ENCODE peak calls at places on chromosomes 11 and 22, in four cellular contexts. Q is NAMALWA, D is AG04450, R is fibroblast of pulmonary artery. O is an unnamed sample.

GRCh38 chr11:69868003-69868865 is 49.0 kb upstream of the FGF3 start:
- DNase-seq in R (no peak), Q (no peak), D (no peak), O (no peak)

GRCh38 chr11:26914968-26915367 is 78.9 kb upstream of the FIBIN start:
- DNase-seq in R (no peak), Q (no peak), D (no peak), O (no peak)

GRCh38 chr11:23124996-23125395 is 264.7 kb upstream of the CCDC179 start:
- DNase-seq in R (peak), D (no peak), Q (no peak), O (peak)

GRCh38 chr11:111976614-111977140 is 39.5 kb downstream of the DIXDC1 start:
- DNase-seq in Q (no peak), D (no peak), R (no peak), O (no peak)

GRCh38 chr11:69437001-69437875 is 44.2 kb upstream of the LINC01488 start:
- DNase-seq in R (no peak), Q (no peak), D (no peak), O (no peak)

GRCh38 chr11:20621679-20622078 is 22.3 kb downstream of the SLC6A5 start:
- DNase-seq in R (no peak), Q (no peak), D (no peak), O (no peak)

GRCh38 chr11:124751741-124752470 is at the start of gene VSIG2:
- DNase-seq in Q (no peak), D (no peak), R (no peak), O (no peak)

GRCh38 chr11:4642043-4642442 is 1.7 kb upstream of the OR51E1 start:
- DNase-seq in D (no peak), Q (no peak), R (no peak), O (no peak)

GRCh38 chr11:111095327-111095726 is 150.2 kb upstream of the POU2AF2 start:
- DNase-seq in D (no peak), R (no peak), Q (no peak), O (no peak)

GRCh38 chr11:73359930-73360742 is 16.1 kb upstream of the RELT start:
- DNase-seq in Q (peak), D (no peak), R (peak), O (peak)

GRCh38 chr11:2474059-2474901 is 29.5 kb downstream of the KCNQ1 start:
- DNase-seq in D (no peak), R (no peak), Q (no peak), O (no peak)

GRCh38 chr22:26658671-26659478 is 1.5 kb downstream of the MIAT start:
- DNase-seq in Q (peak), D (peak), R (peak), O (peak)

GRCh38 chr11:65399845-65400244 is 13.4 kb downstream of the FRMD8 start:
- DNase-seq in R (no peak), Q (no peak), D (no peak), O (no peak)

GRCh38 chr11:93831343-93832082 is 18.9 kb downstream of the VSTM5 start:
- DNase-seq in Q (no peak), R (no peak), D (no peak), O (no peak)

GRCh38 chr11:69860796-69861445 is 41.7 kb upstream of the FGF3 start:
- DNase-seq in R (no peak), Q (no peak), D (no peak), O (no peak)

GRCh38 chr11:95897731-95898130 is 26.2 kb downstream of the MTMR2 start:
- DNase-seq in D (no peak), R (no peak), Q (no peak), O (no peak)

GRCh38 chr11:18624161-18624560 is 10.0 kb downstream of the SPTY2D1 start:
- DNase-seq in D (no peak), R (no peak), Q (no peak), O (no peak)

GRCh38 chr22:44882226-44882905 is 127.4 kb downstream of the PHF21B start:
- DNase-seq in D (no peak), Q (no peak), R (no peak), O (no peak)

GRCh38 chr11:46321757-46322156 is 25.5 kb upstream of the DGKZ start:
- DNase-seq in Q (no peak), R (peak), D (no peak), O (no peak)

GRCh38 chr11:57761301-57762234 is at the start of gene CTNND1:
- DNase-seq in Q (no peak), R (peak), D (peak), O (peak)

GRCh38 chr11:32006799-32007388 is 84.0 kb upstream of the RCN1 start:
- DNase-seq in R (peak), D (peak), Q (peak), O (peak)

GRCh38 chr11:133964946-133965632 is 8.3 kb upstream of the IGSF9B start:
- DNase-seq in Q (no peak), R (peak), D (no peak), O (no peak)

GRCh38 chr11:47348859-47349258 is 3.6 kb downstream of the MYBPC3 start:
- DNase-seq in Q (peak), R (peak), D (no peak), O (peak)

GRCh38 chr11:44400431-44400830 is 90.5 kb upstream of the ALX4 start:
- DNase-seq in D (no peak), R (no peak), Q (peak), O (peak)

GRCh38 chr22:20215742-20216141 is 52.4 kb downstream of the RTN4R start:
- DNase-seq in R (no peak), Q (no peak), D (no peak), O (peak)

GRCh38 chr22:48240935-48241230 is 1478.4 kb downstream of the TBC1D22A start:
- DNase-seq in D (no peak), R (no peak), Q (no peak), O (no peak)

GRCh38 chr11:76661835-76662434 is 8.6 kb downstream of the LRRC32 start:
- DNase-seq in Q (no peak), D (no peak), R (no peak), O (no peak)

GRCh38 chr11:133724116-133724515 is 121.2 kb downstream of the SPATA19 start:
- DNase-seq in R (no peak), D (no peak), Q (no peak), O (no peak)

GRCh38 chr11:125233736-125234275 is 69.3 kb downstream of the PKNOX2 start:
- DNase-seq in R (no peak), D (no peak), Q (no peak), O (no peak)

O was measured in OCI-M1.